ENCODE peak calls at places on chromosomes 3 and 15, in ten cellular contexts. V, M, Z, A, D, W, P, Y, F and T are unnamed samples.

GRCh38 chr3:77038928-77039605 is 832 bp upstream of the ROBO2 start:
- DNase-seq in A (no peak), V (no peak), D (no peak), F (peak), Y (no peak), P (no peak), M (no peak), W (peak), Z (no peak), T (peak)

GRCh38 chr3:187274977-187275338 is 16.6 kb downstream of the MASP1 start:
- DNase-seq in F (peak), P (no peak), W (no peak), Z (no peak), D (no peak), A (peak), Y (no peak), V (no peak), M (no peak), T (peak)

GRCh38 chr3:42780892-42781700 is 8.0 kb upstream of the CCDC13 start:
- DNase-seq in W (peak), Z (peak), P (peak), V (no peak), A (peak), D (no peak), M (peak), F (peak), Y (no peak), T (peak)

GRCh38 chr3:99579246-99579645 is 59.1 kb upstream of the COL8A1 start:
- DNase-seq in Y (no peak), F (peak), W (peak), V (no peak), A (peak), D (no peak), P (no peak), Z (no peak), M (no peak), T (peak)

GRCh38 chr3:104887069-104887468 is 479.6 kb upstream of the ALCAM start:
- DNase-seq in P (no peak), W (no peak), M (no peak), Y (no peak), Z (no peak), F (peak), D (no peak), A (peak), V (no peak), T (peak)

GRCh38 chr3:23620044-23620443 is 185.7 kb upstream of the UBE2E1 start:
- DNase-seq in Z (peak), F (peak), V (no peak), Y (no peak), W (no peak), A (no peak), D (no peak), P (no peak), M (no peak), T (peak)

GRCh38 chr3:80051602-80051962 is 283.8 kb upstream of the ROBO1 start:
- DNase-seq in D (no peak), Z (no peak), M (no peak), W (no peak), P (no peak), V (no peak), A (no peak), Y (no peak), F (no peak), T (no peak)

GRCh38 chr3:43855674-43856299 is 165.0 kb downstream of the ABHD5 start:
- DNase-seq in W (no peak), P (peak), V (no peak), F (peak), M (peak), Z (peak), D (no peak), A (peak), Y (no peak), T (peak)

GRCh38 chr3:125143982-125144652 is 68.4 kb downstream of the SLC12A8 start:
- DNase-seq in Z (no peak), V (no peak), P (no peak), D (no peak), F (no peak), W (no peak), M (no peak), Y (no peak), A (peak), T (no peak)

GRCh38 chr15:67296188-67296587 is 41.6 kb downstream of the IQCH start:
- DNase-seq in D (no peak), A (no peak), V (no peak), W (no peak), M (no peak), P (no peak), Y (no peak), Z (no peak), F (peak), T (no peak)

GRCh38 chr3:10187295-10187876 is 22.7 kb downstream of the IRAK2 start:
- DNase-seq in P (no peak), V (no peak), F (no peak), A (no peak), Z (no peak), M (no peak), W (no peak), D (no peak), Y (no peak), T (peak)

GRCh38 chr3:38226273-38226672 is 39.3 kb upstream of the SLC22A13 start:
- DNase-seq in P (no peak), D (no peak), Y (no peak), V (no peak), F (peak), M (no peak), W (peak), Z (no peak), A (peak), T (peak)

GRCh38 chr15:96406701-96407100 is 76.2 kb downstream of the NR2F2 start:
- DNase-seq in M (no peak), Z (no peak), F (no peak), V (no peak), A (no peak), Y (no peak), D (no peak), P (no peak), W (no peak), T (no peak)

GRCh38 chr3:123733805-123734526 is 149.1 kb upstream of the HACD2 start:
- DNase-seq in Z (no peak), P (no peak), A (peak), F (peak), V (no peak), Y (no peak), D (no peak), W (peak), M (no peak), T (peak)